ENCODE peak calls at places on chromosomes 16 and 17, in seven cellular contexts. One of them, this sample, is unnamed.

GRCh38 chr16:28313587-28313986 is 21.3 kb downstream of the SBK1 start:
- DNase-seq in fibroblast of mammary gland: no peak
- DNase-seq in kidney glomerular epithelial cell: no peak
- DNase-seq in HuH-7: no peak
- DNase-seq in Caco-2: no peak
- DNase-seq in RPMI8226: no peak
- DNase-seq in K562: no peak
- DNase-seq in this sample: no peak

GRCh38 chr16:78556421-78556820 is 457.0 kb downstream of the WWOX start:
- DNase-seq in K562: no peak
- DNase-seq in kidney glomerular epithelial cell: no peak
- DNase-seq in fibroblast of mammary gland: no peak
- DNase-seq in RPMI8226: no peak
- DNase-seq in Caco-2: no peak
- DNase-seq in HuH-7: no peak
- DNase-seq in this sample: no peak

GRCh38 chr17:77033892-77034404 is 106.8 kb upstream of the SEC14L1 start:
- DNase-seq in K562: no peak
- DNase-seq in HuH-7: no peak
- DNase-seq in kidney glomerular epithelial cell: no peak
- DNase-seq in RPMI8226: no peak
- DNase-seq in Caco-2: no peak
- DNase-seq in fibroblast of mammary gland: no peak
- DNase-seq in this sample: no peak

GRCh38 chr17:56786989-56787482 is 46.7 kb downstream of the C17orf67 start:
- DNase-seq in K562: no peak
- DNase-seq in kidney glomerular epithelial cell: peak; percentile 89
- DNase-seq in fibroblast of mammary gland: peak; percentile 92
- DNase-seq in HuH-7: no peak
- DNase-seq in RPMI8226: peak; percentile 79
- DNase-seq in Caco-2: no peak
- DNase-seq in this sample: peak; percentile 92

GRCh38 chr16:78566397-78567073 is 467.1 kb downstream of the WWOX start:
- DNase-seq in Caco-2: no peak
- DNase-seq in RPMI8226: no peak
- DNase-seq in HuH-7: no peak
- DNase-seq in fibroblast of mammary gland: no peak
- DNase-seq in kidney glomerular epithelial cell: no peak
- DNase-seq in K562: no peak
- DNase-seq in this sample: no peak

GRCh38 chr17:43028221-43028861 is 3.3 kb downstream of the RND2 start:
- DNase-seq in HuH-7: no peak
- DNase-seq in fibroblast of mammary gland: no peak
- DNase-seq in Caco-2: no peak
- DNase-seq in RPMI8226: no peak
- DNase-seq in kidney glomerular epithelial cell: no peak
- DNase-seq in K562: no peak
- DNase-seq in this sample: no peak

GRCh38 chr17:8314797-8315739 is 5.0 kb downstream of the ARHGEF15 start:
- DNase-seq in kidney glomerular epithelial cell: no peak
- DNase-seq in HuH-7: no peak
- DNase-seq in RPMI8226: no peak
- DNase-seq in Caco-2: no peak
- DNase-seq in K562: no peak
- DNase-seq in fibroblast of mammary gland: no peak
- DNase-seq in this sample: no peak

GRCh38 chr17:70138309-70138865 is 30.9 kb upstream of the KCNJ2 start:
- DNase-seq in K562: no peak
- DNase-seq in Caco-2: no peak
- DNase-seq in kidney glomerular epithelial cell: peak; percentile 81
- DNase-seq in fibroblast of mammary gland: peak; percentile 68
- DNase-seq in HuH-7: no peak
- DNase-seq in RPMI8226: no peak
- DNase-seq in this sample: peak; percentile 90

GRCh38 chr17:74920679-74921044 is 2.4 kb downstream of the USH1G start:
- DNase-seq in Caco-2: no peak
- DNase-seq in fibroblast of mammary gland: no peak
- DNase-seq in K562: no peak
- DNase-seq in RPMI8226: no peak
- DNase-seq in kidney glomerular epithelial cell: no peak
- DNase-seq in HuH-7: peak; percentile 64
- DNase-seq in this sample: no peak

GRCh38 chr16:29925805-29926674 is at the start of gene KCTD13:
- DNase-seq in RPMI8226: peak; percentile 91
- DNase-seq in kidney glomerular epithelial cell: peak; percentile 61
- DNase-seq in HuH-7: peak; percentile 98
- DNase-seq in Caco-2: peak; percentile 82
- DNase-seq in K562: peak; percentile 87
- DNase-seq in fibroblast of mammary gland: peak; percentile 76
- DNase-seq in this sample: peak; percentile 63

This sample was measured in fibroblast of gingiva.